ENCODE peak calls at places on chromosome 9, in ten cellular contexts. I, H, C, A, P, D, S, J, K and X are unnamed samples.

GRCh38 chr9:13013976-13014375 is 239.2 kb downstream of the LURAP1L start:
- DNase-seq in J (no peak), I (no peak), P (peak; percentile 39), S (no peak), C (no peak), D (peak; percentile 46), K (no peak), H (no peak), A (no peak), X (no peak)

GRCh38 chr9:35748239-35748857 is 680 bp downstream of the GBA2 start:
- DNase-seq in K (no peak), H (no peak), D (peak; percentile 15), C (no peak), A (no peak), J (no peak), P (no peak), I (no peak), S (no peak), X (no peak)

GRCh38 chr9:108834959-108835696 is 20.7 kb downstream of the ACTL7B start:
- DNase-seq in S (no peak), D (no peak), C (no peak), I (no peak), K (no peak), H (no peak), P (peak; percentile 8), A (no peak), J (no peak), X (no peak)

GRCh38 chr9:83477571-83477970 is 60.6 kb downstream of the FRMD3 start:
- DNase-seq in C (no peak), K (no peak), P (peak; percentile 47), I (no peak), D (no peak), H (no peak), A (no peak), S (no peak), J (no peak), X (no peak)

GRCh38 chr9:19408693-19409405 is at the start of gene ACER2:
- DNase-seq in C (peak; percentile 90), S (peak; percentile 98), A (peak; percentile 95), K (peak; percentile 95), P (peak; percentile 85), D (peak; percentile 71), I (peak; percentile 69), J (peak; percentile 96), H (peak; percentile 98), X (peak; percentile 78)

GRCh38 chr9:12680341-12680740 is 12.8 kb upstream of the TYRP1 start:
- DNase-seq in P (peak; percentile 40), K (no peak), J (no peak), A (no peak), D (peak; percentile 77), H (no peak), I (no peak), S (no peak), C (no peak), X (no peak)

GRCh38 chr9:70936536-70936935 is 184.9 kb downstream of the TRPM3 start:
- DNase-seq in J (no peak), D (peak; percentile 25), I (no peak), P (no peak), H (no peak), C (no peak), A (no peak), K (no peak), S (no peak), X (no peak)

GRCh38 chr9:15295761-15296405 is 11.1 kb downstream of the TTC39B start:
- DNase-seq in A (no peak), P (peak; percentile 89), C (no peak), K (no peak), J (no peak), I (peak; percentile 74), S (no peak), H (no peak), D (peak; percentile 73), X (no peak)

GRCh38 chr9:82490019-82490499 is 501.5 kb downstream of the SPATA31D1 start:
- DNase-seq in D (peak; percentile 87), K (no peak), P (peak; percentile 59), S (no peak), H (no peak), J (no peak), I (peak; percentile 6), A (no peak), C (no peak), X (no peak)

GRCh38 chr9:6133346-6134063 is 82.1 kb upstream of the IL33 start:
- DNase-seq in I (no peak), D (no peak), J (no peak), C (no peak), H (no peak), P (peak; percentile 51), A (no peak), S (no peak), K (no peak), X (no peak)

GRCh38 chr9:89905628-89906338 is 301.0 kb downstream of the GADD45G start:
- DNase-seq in K (no peak), J (no peak), D (no peak), S (no peak), H (no peak), A (no peak), I (no peak), P (no peak), C (no peak), X (no peak)

DNA sequence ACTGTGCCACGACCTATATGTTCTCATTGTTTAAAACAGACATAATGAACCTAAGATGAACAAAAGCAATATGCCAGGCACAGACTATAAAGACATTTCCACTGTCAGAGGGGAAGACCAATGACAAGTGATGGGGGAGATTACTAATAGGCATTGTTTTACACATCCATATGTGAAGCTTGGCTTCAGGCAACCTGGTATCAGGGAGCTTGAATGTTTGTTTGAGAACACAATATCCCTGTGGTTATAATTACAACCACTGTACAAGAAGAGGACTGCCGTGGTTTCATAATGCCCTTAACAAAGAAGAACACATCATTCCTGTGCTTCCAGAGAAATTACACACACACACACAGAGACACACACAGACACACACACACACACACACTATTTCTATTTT is 385.7 kb downstream of the BNC2 start:
- DNase-seq in A (no peak), J (no peak), D (no peak), P (peak; percentile 53), I (no peak), K (no peak), C (no peak), H (no peak), S (no peak), X (no peak)
- TF ChIP-seq CTCF in A (no peak), J (no peak), D (no peak), P (no peak), I (no peak), K (no peak), C (no peak), H (no peak), S (no peak), X (no peak)

DNA sequence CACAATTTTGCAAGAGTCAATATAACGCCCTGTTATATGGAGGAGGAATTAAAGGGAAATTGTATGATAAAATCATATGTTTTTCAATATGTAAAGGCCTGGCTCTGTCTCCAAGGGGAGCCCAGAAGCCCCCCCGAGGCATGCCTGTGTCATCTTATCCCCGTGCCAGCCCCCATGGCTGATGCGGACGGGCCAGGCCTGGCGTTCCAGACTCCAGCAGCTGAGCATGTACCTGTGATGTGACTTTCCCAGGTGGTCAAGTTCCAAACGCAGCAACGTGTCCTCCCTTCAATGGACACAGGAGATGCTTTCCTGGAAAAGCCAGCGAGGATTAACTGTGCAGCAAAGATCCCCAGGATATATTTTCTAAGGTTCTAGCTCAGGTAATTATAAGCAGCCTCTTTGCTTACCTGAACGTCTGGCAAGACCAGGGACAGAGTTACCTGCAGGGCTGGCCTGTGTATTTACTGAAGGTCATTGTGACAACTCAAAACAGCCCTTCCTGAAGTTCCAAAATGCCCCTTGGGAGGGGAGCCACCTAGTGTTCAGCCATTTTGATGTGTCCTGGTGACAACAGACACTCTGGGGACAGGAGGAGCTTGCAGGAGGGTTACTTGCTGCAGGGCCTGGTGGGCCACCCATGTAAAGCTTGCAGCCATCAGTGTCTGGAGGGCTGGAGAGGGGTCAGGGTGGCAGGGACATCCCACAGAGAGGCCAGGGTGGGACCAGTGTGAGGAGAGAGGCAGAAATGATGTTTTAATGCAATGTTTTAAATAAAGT is 53.3 kb upstream of the RNU6ATAC start:
- DNase-seq in J (peak; percentile 46), K (no peak), I (no peak), H (no peak), P (no peak), A (no peak), D (no peak), C (peak; percentile 43), S (no peak), X (no peak)
- TF ChIP-seq CTCF in J (no peak), K (no peak), I (peak; percentile 31), H (no peak), P (no peak), A (no peak), D (no peak), C (peak; percentile 24), S (no peak), X (no peak)

GRCh38 chr9:124855566-124855943 is 2.3 kb downstream of the WDR38 start:
- DNase-seq in A (no peak), H (no peak), K (no peak), C (no peak), P (no peak), J (no peak), D (no peak), I (no peak), S (no peak), X (no peak)

GRCh38 chr9:124854161-124854560 is 901 bp downstream of the WDR38 start:
- DNase-seq in A (no peak), I (no peak), K (no peak), J (no peak), C (no peak), D (no peak), P (no peak), S (no peak), H (no peak), X (no peak)

GRCh38 chr9:124854822-124855221 is 1.6 kb downstream of the WDR38 start:
- DNase-seq in C (no peak), J (no peak), D (no peak), P (no peak), A (no peak), I (no peak), H (no peak), K (no peak), S (no peak), X (no peak)

GRCh38 chr9:124857533-124858162 is 4.1 kb downstream of the RPL35 start:
- DNase-seq in H (no peak), D (no peak), C (no peak), K (no peak), A (no peak), P (no peak), I (no peak), J (no peak), S (no peak), X (no peak)

GRCh38 chr9:124855944-124856773 is 2.9 kb downstream of the WDR38 start:
- DNase-seq in K (no peak), C (peak; percentile 67), D (no peak), P (no peak), A (no peak), H (no peak), J (no peak), S (no peak), I (no peak), X (no peak)
- TF ChIP-seq CTCF in K (no peak), C (peak; percentile 40), D (peak; percentile 42), P (peak; percentile 59), A (peak; percentile 33), H (peak; percentile 46), J (no peak), S (no peak), I (peak; percentile 67), X (no peak)

GRCh38 chr9:98999152-98999525 is 55.4 kb downstream of the COL15A1 start:
- DNase-seq in K (no peak), I (no peak), P (no peak), C (no peak), A (no peak), S (no peak), H (no peak), J (no peak), D (no peak), X (no peak)
- TF ChIP-seq CTCF in K (peak; percentile 21), I (no peak), P (no peak), C (no peak), A (no peak), S (no peak), H (no peak), J (peak; percentile 3), D (no peak), X (no peak)